ENCODE peak calls at places on chromosomes 6 and 20, in eight cellular contexts. A, Q, O, U, J, E, D and S are unnamed samples. For H3K9me3 and H3K36me3, the result is how much of the 10 kb centered on the place peaks cover.

GRCh38 chr6:94362061-94362864 is 942.9 kb upstream of the EPHA7 start:
- DNase-seq in O (no peak), D (peak), U (peak), E (no peak), Q (peak), J (no peak), A (no peak), S (no peak)

GRCh38 chr6:15380354-15380753 is 134.5 kb downstream of the JARID2 start:
- DNase-seq in A (no peak), E (no peak), J (no peak), U (no peak), O (no peak), D (no peak), Q (no peak), S (no peak)

GRCh38 chr20:5918856-5919633 is 31.3 kb downstream of the TRMT6 start:
- DNase-seq in O (peak), A (no peak), E (no peak), Q (no peak), D (no peak), U (no peak), J (no peak), S (no peak)

GRCh38 chr6:5634525-5634924 is 372.2 kb downstream of the NRN1 start:
- DNase-seq in U (no peak), Q (no peak), E (no peak), J (no peak), O (peak), A (no peak), D (no peak), S (no peak)

GRCh38 chr6:137264308-137265075 is 45.3 kb upstream of the IFNGR1 start:
- DNase-seq in J (no peak), O (no peak), U (no peak), A (peak), D (no peak), Q (no peak), E (no peak), S (no peak)

GRCh38 chr6:167207527-167207926 is 49.7 kb upstream of the GPR31 start:
- DNase-seq in Q (no peak), U (no peak), J (no peak), D (no peak), A (no peak), O (no peak), E (no peak), S (no peak)

GRCh38 chr20:41696428-41696827 is 78.3 kb upstream of the CHD6 start:
- DNase-seq in U (no peak), O (peak), A (no peak), D (no peak), E (no peak), Q (no peak), J (no peak), S (no peak)

GRCh38 chr20:2401527-2401926 is 20.8 kb downstream of the TGM6 start:
- DNase-seq in U (no peak), A (no peak), J (no peak), D (no peak), O (no peak), E (no peak), Q (no peak), S (no peak)

GRCh38 chr6:25279748-25280616 is 808 bp downstream of the CARMIL1 start:
- DNase-seq in O (no peak), Q (no peak), E (peak), J (no peak), D (no peak), A (no peak), U (peak), S (peak)

GRCh38 chr6:15387118-15387517 is 141.2 kb downstream of the JARID2 start:
- DNase-seq in D (no peak), J (no peak), U (no peak), O (peak), Q (no peak), E (no peak), A (no peak), S (no peak)

GRCh38 chr6:29517728-29518440 is 30.1 kb upstream of the MAS1L start:
- DNase-seq in A (no peak), J (no peak), U (no peak), O (no peak), E (peak), Q (no peak), D (no peak), S (no peak)

GRCh38 chr6:140153703-140154102 is 779.3 kb upstream of the CITED2 start:
- DNase-seq in E (no peak), U (no peak), J (no peak), O (no peak), Q (no peak), D (no peak), A (no peak), S (no peak)

GRCh38 chr6:170210026-170210390 is 80.9 kb downstream of the DLL1 start:
- DNase-seq in D (no peak), U (no peak), O (no peak), A (no peak), J (no peak), E (peak), Q (peak), S (no peak)

GRCh38 chr6:28940294-28940858 is 16.6 kb upstream of the TRIM27 start:
- DNase-seq in J (peak), O (no peak), Q (peak), U (peak), E (no peak), D (no peak), A (no peak), S (peak)

GRCh38 chr20:41061155-41061554 is 32.5 kb downstream of the TOP1 start:
- DNase-seq in O (no peak), A (no peak), U (no peak), E (no peak), D (no peak), J (no peak), Q (no peak), S (no peak)

GRCh38 chr6:113047148-113047547 is 700.0 kb downstream of the RFPL4B start:
- DNase-seq in E (no peak), D (no peak), J (no peak), Q (no peak), A (no peak), U (no peak), O (no peak), S (no peak)

GRCh38 chr6:140344149-140344913 is 969.9 kb upstream of the CITED2 start:
- DNase-seq in U (no peak), Q (no peak), E (no peak), D (no peak), J (no peak), O (peak), A (no peak), S (no peak)

GRCh38 chr20:14337400-14338171 is at the start of gene FLRT3:
- DNase-seq in E (no peak), O (peak), U (peak), Q (no peak), A (peak), J (peak), D (peak), S (peak)

GRCh38 chr6:158414900-158415299 is 102.6 kb downstream of the TULP4 start:
- DNase-seq in A (no peak), U (no peak), J (peak), Q (no peak), O (peak), E (no peak), D (no peak), S (no peak)

GRCh38 chr20:57660510-57661199 is 40.4 kb upstream of the ZBP1 start:
- DNase-seq in U (no peak), J (no peak), D (no peak), A (no peak), E (peak), Q (peak), O (no peak), S (no peak)

GRCh38 chr20:57724610-57725405 is 15.0 kb upstream of the PMEPA1 start:
- DNase-seq in A (peak), E (no peak), O (no peak), Q (no peak), J (peak), D (no peak), U (no peak), S (no peak)

GRCh38 chr6:149974825-149975224 is 11.1 kb downstream of the ULBP1 start:
- DNase-seq in O (no peak), J (no peak), Q (no peak), E (no peak), A (no peak), U (no peak), D (no peak), S (no peak)

GRCh38 chr6:10355115-10355702 is 59.7 kb downstream of the TFAP2A start:
- DNase-seq in A (no peak), D (no peak), J (no peak), U (no peak), O (no peak), E (no peak), Q (no peak), S (no peak)

GRCh38 chr6:41548098-41548840 is 2.1 kb downstream of the FOXP4 start:
- DNase-seq in O (no peak), E (no peak), J (no peak), A (no peak), U (no peak), D (no peak), Q (peak), S (no peak)

GRCh38 chr6:118495639-118496296 is 52.3 kb upstream of the PLN start:
- DNase-seq in J (no peak), O (no peak), Q (no peak), E (no peak), A (no peak), D (no peak), U (no peak), S (no peak)

GRCh38 chr20:37531856-37532255 is 4.2 kb upstream of the BLCAP start:
- DNase-seq in Q (peak), E (peak), O (no peak), U (no peak), A (no peak), D (no peak), J (no peak), S (no peak)

GRCh38 chr20:43963872-43964791 is 49.5 kb downstream of the TOX2 start:
- DNase-seq in U (peak), J (no peak), A (peak), O (peak), E (no peak), D (no peak), Q (peak), S (no peak)

GRCh38 chr20:36092424-36093024 is 62.0 kb upstream of the EPB41L1 start:
- DNase-seq in D (peak), U (peak), E (no peak), O (peak), A (peak), J (no peak), Q (no peak), S (peak)

GRCh38 chr6:143262037-143262436 is 188.5 kb downstream of the ADAT2 start:
- DNase-seq in J (no peak), O (no peak), A (no peak), D (no peak), E (no peak), U (no peak), Q (no peak), S (no peak)

GRCh38 chr6:153130515-153131036 is 506 bp downstream of the RGS17 start:
- DNase-seq in J (no peak), D (no peak), A (no peak), E (no peak), Q (peak), O (no peak), U (no peak), S (peak)

GRCh38 chr6:32519910-32520258 is 10.2 kb downstream of the HLA-DRB5 start:
- DNase-seq in Q (no peak), U (no peak), E (no peak), O (no peak), J (no peak), D (no peak), A (no peak), S (no peak)

GRCh38 chr6:32517654-32518445 is 12.2 kb downstream of the HLA-DRB5 start:
- DNase-seq in U (no peak), Q (no peak), E (no peak), J (no peak), A (no peak), O (no peak), D (no peak), S (no peak)

GRCh38 chr6:32519117-32519909 is 10.8 kb downstream of the HLA-DRB5 start:
- DNase-seq in D (no peak), O (no peak), A (no peak), U (no peak), J (peak), Q (no peak), E (no peak), S (no peak)

GRCh38 chr6:32522302-32523047 is 7.6 kb downstream of the HLA-DRB5 start:
- DNase-seq in D (no peak), A (no peak), U (no peak), J (no peak), Q (no peak), O (no peak), E (no peak), S (no peak)
- H3K4me3 ChIP-seq in D (no peak), A (no peak), U (no peak), J (no peak), Q (no peak), O (no peak), E (no peak), S (no peak)

GRCh38 chr6:74720923-74721322 is 484.9 kb downstream of the COL12A1 start:
- DNase-seq in J (no peak), O (no peak), A (no peak), U (no peak), D (no peak), Q (no peak), E (no peak), S (no peak)

GRCh38 chr6:74715362-74716068 is 490.3 kb downstream of the COL12A1 start:
- DNase-seq in A (no peak), Q (no peak), U (no peak), D (no peak), J (no peak), E (no peak), O (peak), S (no peak)

GRCh38 chr6:74713941-74714340 is 491.9 kb downstream of the COL12A1 start:
- DNase-seq in E (no peak), D (no peak), U (no peak), Q (no peak), J (no peak), O (peak), A (no peak), S (no peak)

DNA sequence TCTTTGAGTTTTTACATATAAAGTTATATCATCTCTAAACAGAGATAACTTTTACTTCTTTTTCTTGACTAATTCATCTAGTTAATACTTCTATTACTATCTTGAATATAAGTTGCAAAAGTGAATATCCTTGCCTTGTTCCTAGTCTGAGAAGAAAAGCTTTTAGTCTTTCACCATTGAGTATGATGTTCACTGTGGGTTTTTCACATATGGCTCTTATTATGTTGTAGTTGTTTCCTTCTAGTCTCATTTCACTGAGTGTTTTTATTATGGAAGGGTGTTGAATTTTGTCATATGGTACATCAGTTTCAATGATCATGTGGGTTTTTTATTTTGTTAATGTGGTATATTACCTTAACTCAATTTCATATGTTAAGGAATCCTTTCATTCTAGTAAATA is 488.3 kb downstream of the COL12A1 start:
- DNase-seq in D (no peak), Q (no peak), E (no peak), A (no peak), U (no peak), O (no peak), J (no peak), S (no peak)
- H3K9me3 ChIP-seq in D (under half), Q (under half), E (under half), A (under half), U (under half), O (under half), J (under half), S (under half)

DNA sequence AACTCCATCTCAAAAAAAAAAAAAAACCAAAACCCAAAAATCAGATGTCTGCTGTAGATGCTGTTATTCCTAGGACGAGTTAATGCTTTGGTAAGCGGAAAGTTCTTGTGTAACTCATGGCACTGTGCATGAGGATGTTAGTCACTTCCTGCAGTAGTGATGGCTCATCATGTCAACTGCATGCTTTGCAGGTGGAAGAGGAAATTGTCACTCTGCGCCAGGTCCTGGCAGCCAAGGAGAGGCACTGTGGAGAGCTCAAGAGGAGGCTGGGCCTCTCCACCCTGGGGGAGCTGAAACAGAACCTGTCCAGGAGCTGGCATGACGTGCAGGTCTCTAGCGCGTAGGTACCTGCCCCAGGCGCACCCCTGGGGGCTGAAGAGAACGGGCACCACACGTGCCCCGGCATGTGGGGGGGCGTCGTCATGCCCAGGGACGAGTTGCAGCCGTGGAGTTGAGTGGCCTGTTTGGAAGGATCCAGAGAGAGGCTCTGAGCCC is 8.5 kb downstream of the TPD52L2 start:
- DNase-seq in J (no peak), O (peak), U (peak), D (peak), E (no peak), Q (peak), A (peak), S (no peak)
- H3K36me3 ChIP-seq in J (half or more), O (half or more), U (under half), D (half or more), E (half or more), Q (under half), A (half or more), S (half or more)

GRCh38 chr20:54227241-54227640 is 19.4 kb downstream of the PFDN4 start:
- DNase-seq in A (no peak), O (no peak), D (no peak), U (no peak), E (no peak), Q (no peak), J (no peak), S (no peak)
- H3K4me3 ChIP-seq in A (no peak), O (no peak), D (no peak), U (no peak), E (no peak), Q (no peak), J (no peak), S (no peak)

GRCh38 chr6:71558974-71559373 is 270.4 kb downstream of the OGFRL1 start:
- DNase-seq in O (no peak), J (no peak), A (no peak), Q (no peak), D (no peak), E (no peak), U (no peak), S (no peak)
- H3K9me3 ChIP-seq in O (under half), J (under half), A (under half), Q (half or more), D (under half), E (under half), U (under half), S (under half)

GRCh38 chr6:136230219-136230980 is 19.7 kb downstream of the MTFR2 start:
- DNase-seq in D (no peak), Q (no peak), A (no peak), U (no peak), J (no peak), E (no peak), O (no peak), S (no peak)

GRCh38 chr6:136236491-136237293 is 13.4 kb downstream of the MTFR2 start:
- DNase-seq in J (no peak), E (no peak), O (no peak), U (no peak), A (no peak), D (no peak), Q (no peak), S (no peak)

GRCh38 chr6:136235233-136235564 is 14.9 kb downstream of the MTFR2 start:
- DNase-seq in A (no peak), E (no peak), O (no peak), Q (no peak), U (no peak), J (no peak), D (no peak), S (no peak)
- H3K36me3 ChIP-seq in A (under half), E (under half), O (under half), Q (under half), U (under half), J (under half), D (under half), S (under half)

GRCh38 chr6:43698584-43699349 is 11.2 kb upstream of the MRPS18A start:
- DNase-seq in J (no peak), D (no peak), U (peak), A (peak), Q (no peak), E (no peak), O (peak), S (no peak)
- H3K4me3 ChIP-seq in J (no peak), D (no peak), U (no peak), A (no peak), Q (no peak), E (no peak), O (no peak), S (no peak)

GRCh38 chr20:63472862-63473390 is 471 bp upstream of the KCNQ2 start:
- DNase-seq in A (no peak), Q (no peak), O (no peak), U (no peak), D (no peak), J (no peak), E (no peak), S (no peak)
- H3K9me3 ChIP-seq in A (under half), Q (under half), O (under half), U (under half), D (under half), J (under half), E (under half), S (under half)

DNA sequence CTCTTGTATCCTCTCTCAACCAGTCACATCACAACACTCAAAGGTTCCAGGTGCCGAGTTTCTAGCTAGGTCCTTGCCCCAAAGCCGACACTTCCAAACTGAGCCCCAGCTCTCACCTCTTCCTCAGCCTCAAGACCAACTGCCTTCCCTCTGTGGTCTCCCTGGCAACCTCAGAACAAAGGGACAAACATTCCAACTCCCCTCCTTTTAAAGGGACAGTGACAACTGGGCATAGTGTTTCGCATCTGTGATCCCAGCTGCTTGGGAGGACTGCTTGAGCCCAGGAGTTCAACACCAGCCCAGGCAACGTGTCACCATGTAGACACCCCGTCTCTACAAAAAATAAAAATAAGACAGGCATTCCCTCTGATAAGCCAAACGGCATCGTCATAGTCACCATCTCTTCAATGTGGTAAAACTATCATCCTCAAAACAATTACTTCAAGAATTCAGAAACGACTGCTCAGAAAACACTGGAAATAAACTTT is 11.3 kb downstream of the DIDO1 start:
- DNase-seq in J (no peak), O (peak), Q (no peak), D (no peak), E (no peak), A (no peak), U (no peak), S (peak)
- H3K36me3 ChIP-seq in J (under half), O (under half), Q (under half), D (under half), E (under half), A (under half), U (under half), S (under half)